ENCODE peak calls at places on chromosomes 13 and 19, in four cellular contexts. H is NCI-H524; R is Kasumi-1; C is stimulated activated CD4-positive, alpha-beta T cell treated with anti-CD3 and anti-CD28 coated beads, Interleukin-4, amount 100 ng/mL, for 1 hour. P is an unnamed sample.
A peak's percentile ranks its signal among the peaks of the same experiment; 100 is the strongest.

GRCh38 chr19:38713227-38713649 is 31.0 kb downstream of the CAPN12 start:
- DNase-seq in H (no peak), R (no peak), C (no peak), P (peak; percentile 25)

GRCh38 chr13:82657471-82657870 is 1224.8 kb downstream of the SLITRK1 start:
- DNase-seq in R (no peak), C (no peak), H (no peak), P (no peak)

GRCh38 chr13:33751151-33751550 is 66.8 kb upstream of the RFC3 start:
- DNase-seq in R (no peak), H (no peak), C (no peak), P (no peak)

GRCh38 chr19:3017923-3018322 is 11.2 kb downstream of the TLE2 start:
- DNase-seq in C (no peak), H (no peak), R (no peak), P (no peak)

GRCh38 chr19:33424181-33424580 is 50.7 kb downstream of the CEBPG start:
- DNase-seq in C (no peak), H (peak; percentile 57), R (no peak), P (no peak)

GRCh38 chr19:34556500-34556899 is 74.9 kb downstream of the WTIP start:
- DNase-seq in R (no peak), H (peak; percentile 59), C (no peak), P (no peak)

GRCh38 chr19:23409392-23410048 is 14.2 kb upstream of the ZNF91 start:
- DNase-seq in C (no peak), R (no peak), H (peak; percentile 58), P (peak; percentile 80)

GRCh38 chr13:35818577-35819165 is 312.5 kb downstream of the DCLK1 start:
- DNase-seq in H (peak; percentile 86), C (no peak), R (no peak), P (no peak)

GRCh38 chr19:45468159-45468651 is 409 bp downstream of the FOSB start:
- DNase-seq in H (no peak), C (peak; percentile 39), R (peak; percentile 8), P (no peak)

GRCh38 chr13:50323440-50324070 is 308.3 kb downstream of the KCNRG start:
- DNase-seq in C (no peak), R (no peak), H (no peak), P (no peak)

GRCh38 chr19:19911150-19911549 is 10.4 kb downstream of the ZNF93 start:
- DNase-seq in R (no peak), H (no peak), C (no peak), P (no peak)